ENCODE peak calls at places on chromosomes 1 and 21, in eight cellular contexts. Y, I, L, G, A, X, F and D are unnamed samples.

GRCh38 chr1:234231061-234231892 is 142.0 kb upstream of the COA6 start:
- DNase-seq in Y (no peak), I (no peak), L (no peak), G (no peak), A (no peak), X (peak; percentile 76), F (no peak), D (peak; percentile 68)

GRCh38 chr1:159055181-159055621 is 21.4 kb downstream of the AIM2 start:
- DNase-seq in Y (no peak), I (no peak), L (no peak), G (no peak), A (no peak), X (no peak), F (no peak), D (no peak)

GRCh38 chr1:245972476-245972875 is 534.6 kb downstream of the SMYD3 start:
- DNase-seq in Y (peak; percentile 69), I (no peak), L (no peak), G (no peak), A (no peak), X (no peak), F (no peak), D (no peak)

GRCh38 chr21:29083306-29083705 is 9.9 kb upstream of the CCT8 start:
- DNase-seq in Y (no peak), I (no peak), L (no peak), G (no peak), A (no peak), X (no peak), F (no peak), D (no peak)

GRCh38 chr1:33265780-33266605 is 9.7 kb downstream of the ZNF362 start:
- DNase-seq in Y (no peak), I (no peak), L (no peak), G (no peak), A (no peak), X (no peak), F (no peak), D (no peak)

GRCh38 chr1:204153667-204154066 is 1.8 kb upstream of the ETNK2 start:
- DNase-seq in Y (no peak), I (no peak), L (no peak), G (no peak), A (no peak), X (no peak), F (no peak), D (no peak)

GRCh38 chr1:1299686-1300351 is 7.9 kb downstream of the ACAP3 start:
- DNase-seq in Y (no peak), I (no peak), L (no peak), G (no peak), A (no peak), X (peak; percentile 66), F (no peak), D (no peak)

GRCh38 chr1:75643460-75643859 is 32.5 kb upstream of the SLC44A5 start:
- DNase-seq in Y (no peak), I (no peak), L (no peak), G (no peak), A (no peak), X (no peak), F (peak; percentile 0), D (no peak)

GRCh38 chr1:33943978-33944377 is 80.1 kb downstream of the HMGB4 start:
- DNase-seq in Y (peak; percentile 45), I (no peak), L (no peak), G (no peak), A (no peak), X (no peak), F (peak; percentile 64), D (no peak)

GRCh38 chr21:28938726-28939125 is 54.0 kb downstream of the LTN1 start:
- DNase-seq in Y (no peak), I (no peak), L (no peak), G (no peak), A (no peak), X (no peak), F (no peak), D (no peak)

DNA sequence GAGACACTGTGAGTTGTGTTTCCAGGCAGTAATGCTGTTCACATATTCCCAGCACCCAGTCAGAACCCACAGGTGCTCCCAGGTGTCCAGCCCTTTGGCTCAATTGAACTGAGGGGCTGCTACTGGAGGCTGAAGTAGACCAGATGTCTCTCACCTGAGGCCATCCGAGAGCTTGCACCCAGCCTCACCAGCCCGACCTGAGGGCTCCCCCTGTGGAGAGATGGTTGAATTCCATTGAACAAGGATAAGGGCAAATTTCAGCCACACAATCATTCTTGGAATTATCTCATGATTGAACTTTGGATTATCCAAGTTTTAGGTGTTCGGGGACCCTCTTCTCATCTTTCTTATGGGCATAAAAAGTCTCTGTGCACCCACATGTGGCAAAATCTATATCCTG is 52.1 kb downstream of the OBSCN start:
- DNase-seq in Y (no peak), I (no peak), L (no peak), G (no peak), A (no peak), X (no peak), F (no peak), D (no peak)
- TF ChIP-seq CTCF in Y (no peak), I (no peak), L (no peak), G (no peak), A (no peak), X (peak; percentile 28), F (peak; percentile 25), D (no peak)

DNA sequence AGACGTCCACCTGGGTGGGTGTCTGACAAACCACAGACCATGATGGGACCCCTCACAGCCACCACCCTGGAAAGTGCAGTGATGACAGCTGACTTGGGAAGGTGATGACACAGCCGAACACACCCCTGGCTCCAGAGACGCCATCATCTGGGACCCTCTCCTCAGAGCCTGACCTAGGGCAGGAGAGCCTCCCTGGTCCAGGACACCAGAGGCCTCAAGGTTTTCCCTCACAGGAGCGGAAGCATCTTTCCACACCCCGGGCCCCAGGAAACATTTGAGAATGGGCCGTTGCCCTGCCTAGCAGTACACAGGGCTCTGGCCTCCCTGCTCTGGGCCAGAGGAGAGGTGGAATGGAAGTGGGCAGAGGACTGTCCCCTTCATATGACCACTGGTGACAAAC is 79.7 kb downstream of the SYT2 start:
- DNase-seq in Y (no peak), I (no peak), L (no peak), G (no peak), A (peak; percentile 42), X (no peak), F (no peak), D (no peak)
- TF ChIP-seq CTCF in Y (no peak), I (no peak), L (no peak), G (no peak), A (no peak), X (no peak), F (no peak), D (no peak)

GRCh38 chr1:22658385-22659163 is 5.5 kb downstream of the C1QB start:
- DNase-seq in Y (no peak), I (no peak), L (no peak), G (no peak), A (no peak), X (no peak), F (no peak), D (no peak)
- TF ChIP-seq CTCF in Y (no peak), I (no peak), L (no peak), G (no peak), A (no peak), X (no peak), F (peak; percentile 9), D (no peak)

DNA sequence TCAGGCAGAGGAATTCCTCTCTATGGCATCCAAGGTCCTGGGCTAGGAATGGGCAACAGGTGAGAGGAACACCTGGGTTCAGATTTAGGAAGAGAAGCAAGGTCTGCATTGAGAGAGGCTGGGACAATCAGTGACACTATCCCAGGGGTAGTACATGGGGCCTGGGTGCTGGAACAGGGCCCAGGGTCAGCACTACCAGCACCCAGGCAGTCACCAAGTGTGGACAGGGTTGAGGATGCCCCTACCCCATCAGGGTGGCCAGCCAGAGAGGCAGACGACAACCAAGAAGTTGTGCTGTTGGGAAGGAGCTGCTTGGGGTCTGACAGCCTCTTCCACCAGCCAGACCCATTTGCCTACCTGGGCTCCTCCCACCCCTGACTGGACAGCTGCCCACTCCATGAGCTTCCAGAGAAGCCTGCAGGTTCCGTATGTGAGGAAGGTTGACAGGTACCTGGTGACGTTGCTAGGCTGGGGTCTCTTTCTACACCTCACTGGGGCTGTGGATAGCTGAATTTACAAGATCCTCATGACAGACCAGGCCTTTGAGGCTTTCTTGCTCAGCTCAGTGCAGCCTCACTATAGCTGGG is 13.9 kb downstream of the CYP4A11 start:
- DNase-seq in Y (no peak), I (no peak), L (no peak), G (no peak), A (no peak), X (no peak), F (no peak), D (no peak)
- TF ChIP-seq CTCF in Y (no peak), I (no peak), L (no peak), G (no peak), A (no peak), X (no peak), F (no peak), D (no peak)